ENCODE peak calls at places on chromosomes 12 and 14, in five cellular contexts. One of them, this sample, is unnamed.

GRCh38 chr12:52019123-52019770 is 12.5 kb downstream of the TAMALIN start:
- DNase-seq in mammary epithelial cell: no peak
- DNase-seq in neural progenitor cell: no peak
- DNase-seq in HCT116: no peak
- DNase-seq in neuronal stem cell: no peak
- DNase-seq in this sample: no peak

GRCh38 chr12:52226446-52226845 is 6.6 kb upstream of the KRT7 start:
- DNase-seq in mammary epithelial cell: no peak
- DNase-seq in neural progenitor cell: no peak
- DNase-seq in HCT116: no peak
- DNase-seq in neuronal stem cell: no peak
- DNase-seq in this sample: no peak

GRCh38 chr12:90058721-90059120 is 350.1 kb upstream of the ATP2B1 start:
- DNase-seq in mammary epithelial cell: peak
- DNase-seq in neural progenitor cell: no peak
- DNase-seq in HCT116: no peak
- DNase-seq in neuronal stem cell: no peak
- DNase-seq in this sample: peak

GRCh38 chr14:50697659-50698290 is 29.7 kb upstream of the SAV1 start:
- DNase-seq in mammary epithelial cell: no peak
- DNase-seq in neural progenitor cell: no peak
- DNase-seq in HCT116: no peak
- DNase-seq in neuronal stem cell: no peak
- DNase-seq in this sample: no peak

GRCh38 chr12:55720071-55720564 is at the start of gene RDH5:
- DNase-seq in mammary epithelial cell: peak
- DNase-seq in neural progenitor cell: no peak
- DNase-seq in HCT116: no peak
- DNase-seq in neuronal stem cell: no peak
- DNase-seq in this sample: peak

GRCh38 chr12:68200854-68201253 is 24.8 kb downstream of the IL26 start:
- DNase-seq in mammary epithelial cell: peak
- DNase-seq in neural progenitor cell: no peak
- DNase-seq in HCT116: no peak
- DNase-seq in neuronal stem cell: no peak
- DNase-seq in this sample: no peak

GRCh38 chr12:2273288-2273687 is 220.5 kb downstream of the CACNA1C start:
- DNase-seq in mammary epithelial cell: no peak
- DNase-seq in neural progenitor cell: peak
- DNase-seq in HCT116: no peak
- DNase-seq in neuronal stem cell: no peak
- DNase-seq in this sample: no peak

GRCh38 chr12:67545298-67545697 is 103.2 kb upstream of the DYRK2 start:
- DNase-seq in mammary epithelial cell: no peak
- DNase-seq in neural progenitor cell: no peak
- DNase-seq in HCT116: no peak
- DNase-seq in neuronal stem cell: no peak
- DNase-seq in this sample: no peak

GRCh38 chr14:61396279-61396678 is 74.9 kb downstream of the PRKCH start:
- DNase-seq in mammary epithelial cell: no peak
- DNase-seq in neural progenitor cell: no peak
- DNase-seq in HCT116: no peak
- DNase-seq in neuronal stem cell: no peak
- DNase-seq in this sample: no peak

DNA sequence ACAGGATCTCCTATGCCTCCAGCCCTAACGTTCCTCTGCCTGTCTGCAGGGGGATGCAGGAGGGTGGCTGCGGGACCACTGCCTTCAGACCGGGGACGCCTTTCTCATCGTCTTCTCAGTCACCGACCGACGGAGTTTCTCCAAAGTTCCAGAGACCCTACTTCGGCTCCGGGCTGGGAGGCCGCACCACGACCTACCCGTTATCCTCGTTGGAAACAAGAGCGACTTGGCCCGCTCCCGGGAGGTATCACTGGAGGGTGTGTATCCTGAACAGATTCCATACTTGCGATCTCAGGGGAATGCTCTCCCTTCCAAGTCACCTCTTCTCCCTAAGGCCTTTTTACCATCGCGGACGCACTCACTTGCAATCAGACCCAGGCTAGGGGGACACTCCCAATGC is 3.0 kb downstream of the REM2 start:
- DNase-seq in mammary epithelial cell: no peak
- DNase-seq in neural progenitor cell: no peak
- DNase-seq in HCT116: no peak
- DNase-seq in neuronal stem cell: no peak
- DNase-seq in this sample: no peak
- H3K4me3 ChIP-seq in mammary epithelial cell: no peak
- H3K4me3 ChIP-seq in neural progenitor cell: peak
- H3K4me3 ChIP-seq in HCT116: peak
- H3K4me3 ChIP-seq in neuronal stem cell: peak
- H3K4me3 ChIP-seq in this sample: no peak

GRCh38 chr14:36880276-36880675 is 218.6 kb downstream of the PAX9 start:
- DNase-seq in mammary epithelial cell: no peak
- DNase-seq in neural progenitor cell: no peak
- DNase-seq in HCT116: no peak
- DNase-seq in neuronal stem cell: no peak
- DNase-seq in this sample: no peak
- H2AFZ ChIP-seq in mammary epithelial cell: no peak
- H2AFZ ChIP-seq in neural progenitor cell: no peak
- H2AFZ ChIP-seq in HCT116: no peak
- H2AFZ ChIP-seq in neuronal stem cell: no peak
- H2AFZ ChIP-seq in this sample: no peak

DNA sequence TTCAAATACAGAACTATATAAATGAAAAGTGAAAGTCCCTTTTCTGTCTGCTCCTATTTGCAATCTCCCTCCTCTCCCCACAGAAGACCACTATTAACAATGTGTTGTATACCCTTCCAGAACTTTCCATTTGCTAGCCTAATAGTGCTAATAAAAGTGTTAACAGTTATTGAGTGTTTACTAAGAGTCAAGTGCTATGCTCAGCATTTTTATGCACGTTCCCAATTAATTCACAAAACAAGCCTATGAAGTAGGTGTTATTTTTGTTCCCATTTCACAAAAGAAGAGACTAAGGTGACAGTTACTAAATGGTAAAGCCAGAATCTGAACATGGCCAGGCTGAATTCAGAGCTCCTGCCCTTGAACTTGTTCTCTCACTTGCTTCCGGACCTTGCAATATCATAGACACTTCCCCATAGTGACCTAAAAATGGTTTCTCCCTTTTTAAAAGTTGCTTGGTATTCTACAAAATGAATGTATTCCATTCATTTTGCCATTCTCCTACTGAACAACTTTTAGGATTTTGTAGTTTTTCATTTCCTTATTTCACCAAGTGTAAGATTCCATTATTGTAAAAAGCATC is 1.6 kb upstream of the PRKAB1 start:
- DNase-seq in mammary epithelial cell: no peak
- DNase-seq in neural progenitor cell: no peak
- DNase-seq in HCT116: no peak
- DNase-seq in neuronal stem cell: no peak
- DNase-seq in this sample: no peak
- H3K4me3 ChIP-seq in mammary epithelial cell: no peak
- H3K4me3 ChIP-seq in neural progenitor cell: no peak
- H3K4me3 ChIP-seq in HCT116: no peak
- H3K4me3 ChIP-seq in neuronal stem cell: no peak
- H3K4me3 ChIP-seq in this sample: no peak

DNA sequence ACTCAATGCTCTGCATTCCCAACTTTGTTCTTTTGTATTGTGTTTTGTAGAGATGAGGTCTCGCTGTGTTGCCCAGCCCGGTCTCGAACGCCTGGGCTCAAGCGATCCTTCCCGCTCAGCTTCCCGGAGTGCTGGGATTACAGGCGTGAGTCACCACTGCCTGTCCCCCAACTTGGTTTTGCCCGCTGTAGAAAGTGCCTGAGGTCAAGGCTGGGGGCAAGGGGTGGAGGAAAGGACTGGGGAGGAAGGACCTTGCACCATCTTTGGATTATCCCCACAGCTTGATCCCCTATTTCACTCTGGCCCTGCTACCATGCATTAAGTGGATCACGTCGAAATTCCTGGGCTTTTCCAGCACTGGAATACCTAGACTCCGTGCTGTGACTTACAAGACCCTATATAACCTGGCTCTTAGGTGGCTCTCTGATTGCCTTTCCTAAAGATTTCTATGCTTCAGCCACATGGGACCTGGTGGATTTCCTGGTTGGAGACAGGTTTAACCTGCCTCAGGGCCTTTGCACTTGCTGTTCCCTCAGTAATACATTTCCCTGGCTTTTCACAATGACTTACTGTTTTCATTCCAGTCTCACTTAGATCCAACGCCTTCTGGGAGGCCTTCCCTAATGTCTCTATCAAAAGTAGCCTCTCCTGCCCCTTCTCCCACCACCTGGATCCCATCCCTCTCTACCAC is 608 bp upstream of the PIANP start:
- DNase-seq in mammary epithelial cell: no peak
- DNase-seq in neural progenitor cell: no peak
- DNase-seq in HCT116: no peak
- DNase-seq in neuronal stem cell: peak
- DNase-seq in this sample: no peak
- H2AFZ ChIP-seq in mammary epithelial cell: peak
- H2AFZ ChIP-seq in neural progenitor cell: peak
- H2AFZ ChIP-seq in HCT116: no peak
- H2AFZ ChIP-seq in neuronal stem cell: peak
- H2AFZ ChIP-seq in this sample: peak

DNA sequence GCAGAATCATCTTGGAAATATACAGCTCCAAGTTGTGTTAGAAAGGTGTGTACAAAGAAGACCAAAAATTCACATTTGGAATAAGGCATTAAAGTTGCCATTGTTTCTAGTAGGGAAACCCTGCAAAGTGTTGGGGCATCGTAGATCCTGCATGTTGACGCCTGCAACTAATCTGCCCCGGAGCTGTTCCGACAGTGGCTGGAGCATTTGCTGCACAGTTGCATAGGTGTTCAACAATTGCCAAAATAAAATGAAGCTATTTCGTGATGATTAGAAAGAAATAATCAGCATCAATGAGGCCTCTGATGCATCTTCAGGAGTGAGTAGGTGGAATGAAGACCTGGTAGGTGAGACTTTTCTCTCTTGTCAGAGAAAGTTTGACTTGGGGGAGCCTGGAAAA is 47.3 kb downstream of the DAD1 start:
- DNase-seq in mammary epithelial cell: no peak
- DNase-seq in neural progenitor cell: no peak
- DNase-seq in HCT116: no peak
- DNase-seq in neuronal stem cell: no peak
- DNase-seq in this sample: no peak
- H3K4me3 ChIP-seq in mammary epithelial cell: no peak
- H3K4me3 ChIP-seq in neural progenitor cell: no peak
- H3K4me3 ChIP-seq in HCT116: no peak
- H3K4me3 ChIP-seq in neuronal stem cell: no peak
- H3K4me3 ChIP-seq in this sample: no peak

GRCh38 chr12:20148241-20148640 is 220.1 kb upstream of the PDE3A start:
- DNase-seq in mammary epithelial cell: no peak
- DNase-seq in neural progenitor cell: no peak
- DNase-seq in HCT116: no peak
- DNase-seq in neuronal stem cell: no peak
- DNase-seq in this sample: no peak

GRCh38 chr12:20150835-20151234 is 217.5 kb upstream of the PDE3A start:
- DNase-seq in mammary epithelial cell: no peak
- DNase-seq in neural progenitor cell: no peak
- DNase-seq in HCT116: no peak
- DNase-seq in neuronal stem cell: no peak
- DNase-seq in this sample: no peak

GRCh38 chr12:20154060-20154459 is 214.3 kb upstream of the PDE3A start:
- DNase-seq in mammary epithelial cell: no peak
- DNase-seq in neural progenitor cell: no peak
- DNase-seq in HCT116: no peak
- DNase-seq in neuronal stem cell: no peak
- DNase-seq in this sample: no peak
- H2AFZ ChIP-seq in mammary epithelial cell: no peak
- H2AFZ ChIP-seq in neural progenitor cell: no peak
- H2AFZ ChIP-seq in HCT116: no peak
- H2AFZ ChIP-seq in neuronal stem cell: peak
- H2AFZ ChIP-seq in this sample: no peak

DNA sequence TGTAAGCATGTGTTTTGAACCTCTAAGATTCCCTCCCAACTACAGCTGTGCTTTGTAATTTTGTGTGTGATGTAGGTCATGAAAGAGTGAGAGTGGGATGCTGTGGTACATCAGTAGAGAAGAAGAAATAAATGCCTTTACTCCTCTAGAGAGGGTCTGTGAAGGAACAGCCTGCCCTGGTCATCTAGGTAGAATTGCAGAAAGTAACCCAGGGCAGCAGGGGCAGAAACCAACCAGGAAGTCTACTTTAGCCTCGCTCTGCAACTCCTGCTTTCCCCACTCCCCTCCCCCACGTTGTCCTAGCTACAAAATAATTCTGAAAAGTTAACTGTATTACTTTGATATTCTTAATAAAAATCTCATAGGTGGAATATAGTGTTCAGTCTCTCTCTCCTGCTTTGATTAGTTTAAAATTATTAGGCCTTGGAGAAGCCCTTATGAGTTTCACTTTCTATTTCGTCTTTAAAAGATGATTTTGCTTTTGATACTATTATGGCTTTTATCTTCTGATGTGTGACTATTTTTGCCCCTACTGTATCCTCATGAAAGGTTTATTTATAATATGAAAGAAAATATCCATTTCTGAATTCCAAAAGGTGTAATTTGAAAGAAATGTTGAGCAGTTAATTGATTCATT is 7.6 kb downstream of the TBK1 start:
- DNase-seq in mammary epithelial cell: no peak
- DNase-seq in neural progenitor cell: no peak
- DNase-seq in HCT116: no peak
- DNase-seq in neuronal stem cell: no peak
- DNase-seq in this sample: no peak
- H3K4me3 ChIP-seq in mammary epithelial cell: peak
- H3K4me3 ChIP-seq in neural progenitor cell: no peak
- H3K4me3 ChIP-seq in HCT116: no peak
- H3K4me3 ChIP-seq in neuronal stem cell: no peak
- H3K4me3 ChIP-seq in this sample: no peak

DNA sequence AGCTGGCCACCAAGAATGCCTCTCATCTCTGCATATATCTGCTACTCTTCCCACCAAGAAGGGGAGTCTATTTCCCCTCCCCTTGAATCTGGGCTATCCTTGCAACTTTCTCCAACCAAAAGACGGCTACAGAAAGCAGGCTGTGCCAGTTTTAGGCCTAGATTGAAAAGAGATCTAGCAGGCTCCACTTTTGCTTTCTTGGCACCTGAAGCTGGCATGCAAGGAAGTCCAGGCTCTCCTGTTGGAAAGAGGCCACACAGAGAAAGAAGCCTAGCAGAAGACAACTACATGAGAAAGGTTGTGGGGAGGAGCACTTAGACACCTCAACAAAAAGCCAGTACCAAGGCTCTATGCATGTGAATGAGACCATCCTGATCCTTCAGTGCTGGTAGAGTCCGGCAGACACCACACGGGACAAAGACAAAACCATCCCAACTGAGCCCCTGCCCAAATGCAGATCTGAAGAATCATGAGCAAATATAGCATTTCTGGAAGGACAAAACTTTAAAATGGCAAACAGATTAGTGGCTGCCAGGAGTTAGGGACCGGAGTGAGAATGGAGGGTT is 68.0 kb downstream of the SPPL3 start:
- DNase-seq in mammary epithelial cell: no peak
- DNase-seq in neural progenitor cell: no peak
- DNase-seq in HCT116: no peak
- DNase-seq in neuronal stem cell: no peak
- DNase-seq in this sample: no peak
- H2AFZ ChIP-seq in mammary epithelial cell: no peak
- H2AFZ ChIP-seq in neural progenitor cell: no peak
- H2AFZ ChIP-seq in HCT116: no peak
- H2AFZ ChIP-seq in neuronal stem cell: no peak
- H2AFZ ChIP-seq in this sample: no peak

GRCh38 chr12:92077530-92077929 is 68.1 kb downstream of the BTG1 start:
- DNase-seq in mammary epithelial cell: no peak
- DNase-seq in neural progenitor cell: no peak
- DNase-seq in HCT116: no peak
- DNase-seq in neuronal stem cell: no peak
- DNase-seq in this sample: no peak
- H3K4me3 ChIP-seq in mammary epithelial cell: no peak
- H3K4me3 ChIP-seq in neural progenitor cell: no peak
- H3K4me3 ChIP-seq in HCT116: no peak
- H3K4me3 ChIP-seq in neuronal stem cell: no peak
- H3K4me3 ChIP-seq in this sample: no peak